ENCODE peak calls at places on chromosomes 2 and 18, in seven cellular contexts. B is HCT116, M is endothelial cell of umbilical vein, W is HepG2, K is H1, R is K562, C is GM12878. J is an unnamed sample.

GRCh38 chr2:26768759-26769500 is 4.8 kb downstream of the SLC35F6 start:
- DNase-seq in C (no peak), B (peak; percentile 82), K (no peak), W (no peak), R (peak; percentile 74), M (peak; percentile 24), J (no peak)

GRCh38 chr2:150286730-150287362 is 200.6 kb downstream of the RND3 start:
- DNase-seq in C (no peak), M (no peak), W (no peak), K (no peak), R (no peak), B (no peak), J (no peak)

GRCh38 chr18:63700501-63700900 is 2.3 kb upstream of the SERPINB11 start:
- DNase-seq in B (no peak), R (no peak), M (no peak), K (no peak), C (no peak), W (no peak), J (no peak)

GRCh38 chr18:43705850-43706249 is 428.6 kb upstream of the SYT4 start:
- DNase-seq in W (no peak), R (no peak), M (no peak), B (no peak), K (no peak), C (no peak), J (no peak)

GRCh38 chr2:199455533-199456382 is 2.0 kb downstream of the SATB2 start:
- DNase-seq in B (peak; percentile 39), M (no peak), C (no peak), K (peak; percentile 78), W (peak; percentile 80), R (peak; percentile 51), J (no peak)

GRCh38 chr2:62340981-62341624 is 145.2 kb downstream of the B3GNT2 start:
- DNase-seq in K (no peak), W (no peak), C (peak; percentile 85), M (no peak), B (no peak), R (no peak), J (no peak)

GRCh38 chr18:59950215-59950944 is 50.6 kb downstream of the PMAIP1 start:
- DNase-seq in B (no peak), C (no peak), W (no peak), R (no peak), M (no peak), K (no peak), J (no peak)

GRCh38 chr2:162317910-162318279 is 589 bp downstream of the IFIH1 start:
- DNase-seq in K (no peak), C (no peak), M (peak; percentile 44), R (no peak), B (no peak), W (no peak), J (no peak)

GRCh38 chr2:74715071-74715791 is 61.2 kb downstream of the SEMA4F start:
- DNase-seq in C (peak; percentile 48), R (peak; percentile 85), K (peak; percentile 97), B (peak; percentile 64), M (peak; percentile 84), W (peak; percentile 72), J (peak; percentile 26)

GRCh38 chr2:152550386-152550785 is 166.9 kb downstream of the PRPF40A start:
- DNase-seq in B (no peak), R (no peak), C (no peak), M (peak; percentile 59), K (no peak), W (peak; percentile 33), J (no peak)

GRCh38 chr18:74440808-74441427 is 16.2 kb downstream of the DIPK1C start:
- DNase-seq in R (no peak), K (no peak), M (no peak), C (no peak), B (no peak), W (no peak), J (no peak)

GRCh38 chr2:221124542-221125235 is 447.4 kb downstream of the EPHA4 start:
- DNase-seq in M (no peak), C (no peak), R (no peak), B (no peak), K (peak; percentile 49), W (no peak), J (peak; percentile 82)

GRCh38 chr2:10584843-10585475 is 104.8 kb downstream of the NOL10 start:
- DNase-seq in K (no peak), R (no peak), M (no peak), C (no peak), W (peak; percentile 58), B (no peak), J (no peak)

GRCh38 chr2:167420261-167420660 is 532.0 kb downstream of the XIRP2 start:
- DNase-seq in K (no peak), W (no peak), C (no peak), R (no peak), B (no peak), M (no peak), J (no peak)

GRCh38 chr2:130842770-130843169 is 6.1 kb downstream of the ARHGEF4 start:
- DNase-seq in B (no peak), R (no peak), W (no peak), M (no peak), C (no peak), K (no peak), J (no peak)

GRCh38 chr2:180625006-180625844 is 355.2 kb upstream of the UBE2E3 start:
- DNase-seq in M (peak; percentile 21), K (no peak), C (no peak), W (no peak), R (no peak), B (no peak), J (no peak)

GRCh38 chr2:224545884-224546644 is 39.1 kb downstream of the CUL3 start:
- DNase-seq in W (no peak), R (no peak), M (no peak), C (no peak), K (no peak), B (no peak), J (no peak)

GRCh38 chr2:26172866-26173595 is at the start of gene GAREM2:
- DNase-seq in M (no peak), K (no peak), W (no peak), R (peak; percentile 90), B (no peak), C (no peak), J (no peak)

GRCh38 chr2:55196526-55196925 is 35.6 kb downstream of the CLHC1 start:
- DNase-seq in W (no peak), C (no peak), K (no peak), M (no peak), B (no peak), R (no peak), J (no peak)

GRCh38 chr2:113818382-113818951 is 62.0 kb upstream of the SLC35F5 start:
- DNase-seq in K (no peak), M (peak; percentile 81), C (no peak), B (peak; percentile 83), W (peak; percentile 77), R (peak; percentile 24), J (no peak)

GRCh38 chr2:33272001-33272400 is 204.4 kb upstream of the RASGRP3 start:
- DNase-seq in W (no peak), B (no peak), K (no peak), M (no peak), C (peak; percentile 71), R (no peak), J (no peak)

GRCh38 chr18:31206787-31207381 is 44.2 kb upstream of the DSC1 start:
- DNase-seq in W (peak; percentile 86), K (peak; percentile 52), B (peak; percentile 97), M (peak; percentile 34), R (peak; percentile 27), C (peak; percentile 47), J (no peak)
- TF ChIP-seq POLR2AphosphoS5 in W (no peak), K (no peak), B (peak; percentile 89), M (no peak), R (no peak), C (no peak), J (no peak)

DNA sequence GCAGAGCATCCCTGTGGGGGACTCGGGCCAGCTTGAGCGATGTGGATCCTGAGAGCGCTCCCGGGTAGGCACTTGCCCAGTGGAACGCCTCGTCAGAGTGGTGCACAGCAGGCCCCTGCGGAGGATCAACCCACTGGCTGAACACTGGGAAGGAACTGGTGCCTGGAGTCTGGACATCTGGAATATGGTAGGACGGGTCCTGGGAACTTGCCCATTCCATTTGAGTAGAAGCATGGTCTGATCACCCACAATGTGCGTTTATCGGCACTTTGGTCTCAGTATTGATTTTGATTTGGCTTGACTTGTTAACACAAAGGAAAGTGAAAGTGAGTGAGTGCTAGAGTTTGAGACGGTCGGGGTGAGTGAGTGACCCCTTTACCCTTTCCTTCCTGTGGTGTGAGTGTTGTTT is 1336.2 kb upstream of the CHAC2 start:
- DNase-seq in K (no peak), B (no peak), M (no peak), W (no peak), C (no peak), R (no peak), J (no peak)
- H3K9ac ChIP-seq in K (no peak overlapping the region), B (no peak overlapping the region), M (no peak overlapping the region), W (no peak overlapping the region), C (no peak overlapping the region), R (no peak overlapping the region), J (no peak overlapping the region)

GRCh38 chr2:73268368-73268830 is 15.9 kb downstream of the FBXO41 start:
- DNase-seq in W (no peak), M (no peak), C (no peak), K (no peak), B (no peak), R (no peak), J (no peak)

GRCh38 chr2:73268831-73269685 is 15.2 kb downstream of the FBXO41 start:
- DNase-seq in B (peak; percentile 82), K (peak; percentile 85), C (no peak), R (no peak), M (peak; percentile 15), W (no peak), J (no peak)

GRCh38 chr2:73272270-73272669 is 12.0 kb downstream of the FBXO41 start:
- DNase-seq in R (no peak), W (no peak), K (no peak), C (no peak), B (no peak), M (no peak), J (no peak)

GRCh38 chr2:73267008-73267407 is 17.3 kb downstream of the FBXO41 start:
- DNase-seq in K (no peak), W (no peak), C (no peak), M (no peak), B (no peak), R (no peak), J (no peak)

GRCh38 chr2:73269686-73270465 is 14.4 kb downstream of the FBXO41 start:
- DNase-seq in W (no peak), M (no peak), C (no peak), K (no peak), R (no peak), B (no peak), J (no peak)
- TF ChIP-seq EZH2 in W (no peak), M (no peak), C (no peak), K (no peak), R (no peak), B (no peak), J (no peak)

DNA sequence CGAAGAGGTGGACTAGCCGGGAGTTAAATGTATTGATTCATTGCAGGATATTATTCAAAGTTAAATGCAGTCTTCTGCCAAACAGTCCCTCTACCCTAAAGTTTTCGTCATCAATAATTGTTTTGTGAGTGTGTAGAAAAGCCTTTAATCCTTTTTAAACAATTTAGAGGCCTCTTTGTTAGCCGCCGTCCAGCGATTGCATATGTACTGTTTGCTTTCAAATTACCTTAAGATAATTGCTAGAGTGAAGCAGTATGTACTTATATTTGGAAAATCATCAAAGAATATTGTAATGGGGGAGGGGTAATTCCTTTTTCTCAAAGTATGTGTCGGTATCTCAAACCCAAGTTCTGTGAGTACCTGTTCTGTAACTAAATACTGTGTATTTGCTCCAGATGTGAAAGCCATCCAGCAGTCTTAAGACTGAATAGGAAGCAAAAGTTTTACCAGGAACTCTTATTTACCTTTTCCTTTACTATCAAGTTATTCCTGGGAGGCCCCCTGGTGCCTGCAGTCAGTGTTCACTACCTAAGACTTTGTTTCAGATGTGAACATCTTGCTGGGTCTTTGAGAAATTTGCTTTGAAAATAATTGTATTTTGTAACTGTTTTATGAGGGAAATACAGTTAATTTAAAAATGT is 1.5 kb downstream of the PPP1CB start:
- DNase-seq in C (no peak), B (peak; percentile 42), W (peak; percentile 69), R (peak; percentile 35), M (peak; percentile 86), K (no peak), J (peak; percentile 34)
- TF ChIP-seq POLR2AphosphoS5 in C (no peak), B (peak; percentile 35), W (no peak), R (no peak), M (peak; percentile 15), K (no peak), J (no peak)